ENCODE peak calls at places on chromosome 10, in ten cellular contexts. One of them, this sample, is unnamed.

GRCh38 chr10:97254694-97255093 is 37.7 kb downstream of the ARHGAP19 start:
- DNase-seq in ELF-1: no peak
- DNase-seq in coronary artery: no peak
- DNase-seq in CD8-positive, alpha-beta memory T cell: no peak
- DNase-seq in NCI-H2029: no peak
- DNase-seq in SHP77: no peak
- DNase-seq in progenitor cell of endocrine pancreas: no peak
- DNase-seq in lower leg skin: no peak
- DNase-seq in AG09319: no peak
- DNase-seq in aorta: no peak
- DNase-seq in this sample: no peak

GRCh38 chr10:11238893-11239292 is 221.2 kb downstream of the CELF2 start:
- DNase-seq in ELF-1: no peak
- DNase-seq in coronary artery: no peak
- DNase-seq in CD8-positive, alpha-beta memory T cell: no peak
- DNase-seq in NCI-H2029: no peak
- DNase-seq in SHP77: no peak
- DNase-seq in progenitor cell of endocrine pancreas: no peak
- DNase-seq in lower leg skin: no peak
- DNase-seq in AG09319: no peak
- DNase-seq in aorta: no peak
- DNase-seq in this sample: no peak

GRCh38 chr10:26881600-26882331 is 21.0 kb upstream of the ABI1 start:
- DNase-seq in ELF-1: peak
- DNase-seq in coronary artery: no peak
- DNase-seq in CD8-positive, alpha-beta memory T cell: no peak
- DNase-seq in NCI-H2029: peak
- DNase-seq in SHP77: peak
- DNase-seq in progenitor cell of endocrine pancreas: no peak
- DNase-seq in lower leg skin: no peak
- DNase-seq in AG09319: no peak
- DNase-seq in aorta: no peak
- DNase-seq in this sample: peak

GRCh38 chr10:86342111-86342863 is 24.3 kb downstream of the GRID1 start:
- DNase-seq in ELF-1: no peak
- DNase-seq in coronary artery: no peak
- DNase-seq in CD8-positive, alpha-beta memory T cell: no peak
- DNase-seq in NCI-H2029: no peak
- DNase-seq in SHP77: no peak
- DNase-seq in progenitor cell of endocrine pancreas: no peak
- DNase-seq in lower leg skin: no peak
- DNase-seq in AG09319: no peak
- DNase-seq in aorta: peak
- DNase-seq in this sample: no peak

GRCh38 chr10:87635498-87636312 is 24.0 kb upstream of the PAPSS2 start:
- DNase-seq in ELF-1: peak
- DNase-seq in coronary artery: no peak
- DNase-seq in CD8-positive, alpha-beta memory T cell: no peak
- DNase-seq in NCI-H2029: no peak
- DNase-seq in SHP77: no peak
- DNase-seq in progenitor cell of endocrine pancreas: no peak
- DNase-seq in lower leg skin: no peak
- DNase-seq in AG09319: no peak
- DNase-seq in aorta: no peak
- DNase-seq in this sample: peak

GRCh38 chr10:77554996-77555397 is 82.6 kb downstream of the KCNMA1 start:
- DNase-seq in ELF-1: no peak
- DNase-seq in coronary artery: no peak
- DNase-seq in CD8-positive, alpha-beta memory T cell: no peak
- DNase-seq in NCI-H2029: no peak
- DNase-seq in SHP77: no peak
- DNase-seq in progenitor cell of endocrine pancreas: no peak
- DNase-seq in lower leg skin: peak
- DNase-seq in AG09319: no peak
- DNase-seq in aorta: no peak
- DNase-seq in this sample: peak

GRCh38 chr10:130804778-130805634 is 506.5 kb downstream of the TCERG1L start:
- DNase-seq in ELF-1: no peak
- DNase-seq in coronary artery: peak
- DNase-seq in CD8-positive, alpha-beta memory T cell: no peak
- DNase-seq in NCI-H2029: no peak
- DNase-seq in SHP77: no peak
- DNase-seq in progenitor cell of endocrine pancreas: no peak
- DNase-seq in lower leg skin: peak
- DNase-seq in AG09319: no peak
- DNase-seq in aorta: no peak
- DNase-seq in this sample: no peak

GRCh38 chr10:5595591-5596590 is 70.5 kb downstream of the ASB13 start:
- DNase-seq in ELF-1: peak
- DNase-seq in coronary artery: no peak
- DNase-seq in CD8-positive, alpha-beta memory T cell: no peak
- DNase-seq in NCI-H2029: no peak
- DNase-seq in SHP77: no peak
- DNase-seq in progenitor cell of endocrine pancreas: no peak
- DNase-seq in lower leg skin: no peak
- DNase-seq in AG09319: no peak
- DNase-seq in aorta: peak
- DNase-seq in this sample: no peak

GRCh38 chr10:83533290-83533689 is 606.0 kb upstream of the GHITM start:
- DNase-seq in ELF-1: no peak
- DNase-seq in coronary artery: no peak
- DNase-seq in CD8-positive, alpha-beta memory T cell: no peak
- DNase-seq in NCI-H2029: no peak
- DNase-seq in SHP77: no peak
- DNase-seq in progenitor cell of endocrine pancreas: no peak
- DNase-seq in lower leg skin: no peak
- DNase-seq in AG09319: no peak
- DNase-seq in aorta: no peak
- DNase-seq in this sample: no peak

GRCh38 chr10:129713659-129714265 is 246.7 kb downstream of the MGMT start:
- DNase-seq in ELF-1: no peak
- DNase-seq in coronary artery: peak
- DNase-seq in CD8-positive, alpha-beta memory T cell: no peak
- DNase-seq in NCI-H2029: no peak
- DNase-seq in SHP77: no peak
- DNase-seq in progenitor cell of endocrine pancreas: no peak
- DNase-seq in lower leg skin: peak
- DNase-seq in AG09319: no peak
- DNase-seq in aorta: no peak
- DNase-seq in this sample: no peak

GRCh38 chr10:125085281-125085680 is 75.1 kb downstream of the CTBP2 start:
- DNase-seq in ELF-1: no peak
- DNase-seq in coronary artery: no peak
- DNase-seq in CD8-positive, alpha-beta memory T cell: no peak
- DNase-seq in NCI-H2029: no peak
- DNase-seq in SHP77: no peak
- DNase-seq in progenitor cell of endocrine pancreas: no peak
- DNase-seq in lower leg skin: no peak
- DNase-seq in AG09319: no peak
- DNase-seq in aorta: peak
- DNase-seq in this sample: no peak

GRCh38 chr10:116767235-116767634 is 24.9 kb upstream of the HSPA12A start:
- DNase-seq in ELF-1: peak
- DNase-seq in coronary artery: no peak
- DNase-seq in CD8-positive, alpha-beta memory T cell: no peak
- DNase-seq in NCI-H2029: no peak
- DNase-seq in SHP77: no peak
- DNase-seq in progenitor cell of endocrine pancreas: no peak
- DNase-seq in lower leg skin: no peak
- DNase-seq in AG09319: no peak
- DNase-seq in aorta: no peak
- DNase-seq in this sample: no peak

GRCh38 chr10:34954142-34954541 is 136.0 kb downstream of the CUL2 start:
- DNase-seq in ELF-1: peak
- DNase-seq in coronary artery: no peak
- DNase-seq in CD8-positive, alpha-beta memory T cell: no peak
- DNase-seq in NCI-H2029: peak
- DNase-seq in SHP77: no peak
- DNase-seq in progenitor cell of endocrine pancreas: no peak
- DNase-seq in lower leg skin: peak
- DNase-seq in AG09319: no peak
- DNase-seq in aorta: no peak
- DNase-seq in this sample: no peak

GRCh38 chr10:44386546-44387052 is 1.7 kb upstream of the CXCL12 start:
- DNase-seq in ELF-1: peak
- DNase-seq in coronary artery: peak
- DNase-seq in CD8-positive, alpha-beta memory T cell: peak
- DNase-seq in NCI-H2029: no peak
- DNase-seq in SHP77: no peak
- DNase-seq in progenitor cell of endocrine pancreas: peak
- DNase-seq in lower leg skin: peak
- DNase-seq in AG09319: no peak
- DNase-seq in aorta: peak
- DNase-seq in this sample: no peak

GRCh38 chr10:114017873-114018272 is 25.8 kb upstream of the ADRB1 start:
- DNase-seq in ELF-1: no peak
- DNase-seq in coronary artery: no peak
- DNase-seq in CD8-positive, alpha-beta memory T cell: no peak
- DNase-seq in NCI-H2029: no peak
- DNase-seq in SHP77: no peak
- DNase-seq in progenitor cell of endocrine pancreas: no peak
- DNase-seq in lower leg skin: no peak
- DNase-seq in AG09319: no peak
- DNase-seq in aorta: no peak
- DNase-seq in this sample: peak

GRCh38 chr10:62464308-62464707 is 90.1 kb downstream of the ZNF365 start:
- DNase-seq in ELF-1: no peak
- DNase-seq in coronary artery: no peak
- DNase-seq in CD8-positive, alpha-beta memory T cell: no peak
- DNase-seq in NCI-H2029: no peak
- DNase-seq in SHP77: no peak
- DNase-seq in progenitor cell of endocrine pancreas: no peak
- DNase-seq in lower leg skin: no peak
- DNase-seq in AG09319: no peak
- DNase-seq in aorta: no peak
- DNase-seq in this sample: no peak

GRCh38 chr10:48651293-48651692 is 33.4 kb upstream of the WDFY4 start:
- DNase-seq in ELF-1: no peak
- DNase-seq in coronary artery: no peak
- DNase-seq in CD8-positive, alpha-beta memory T cell: no peak
- DNase-seq in NCI-H2029: no peak
- DNase-seq in SHP77: no peak
- DNase-seq in progenitor cell of endocrine pancreas: no peak
- DNase-seq in lower leg skin: no peak
- DNase-seq in AG09319: no peak
- DNase-seq in aorta: no peak
- DNase-seq in this sample: no peak

GRCh38 chr10:63866075-63866746 is 345.0 kb downstream of the REEP3 start:
- DNase-seq in ELF-1: peak
- DNase-seq in coronary artery: no peak
- DNase-seq in CD8-positive, alpha-beta memory T cell: peak
- DNase-seq in NCI-H2029: peak
- DNase-seq in SHP77: peak
- DNase-seq in progenitor cell of endocrine pancreas: peak
- DNase-seq in lower leg skin: no peak
- DNase-seq in AG09319: no peak
- DNase-seq in aorta: peak
- DNase-seq in this sample: peak

GRCh38 chr10:50469288-50469687 is 154.5 kb downstream of the SGMS1 start:
- DNase-seq in ELF-1: no peak
- DNase-seq in coronary artery: no peak
- DNase-seq in CD8-positive, alpha-beta memory T cell: no peak
- DNase-seq in NCI-H2029: no peak
- DNase-seq in SHP77: no peak
- DNase-seq in progenitor cell of endocrine pancreas: no peak
- DNase-seq in lower leg skin: no peak
- DNase-seq in AG09319: no peak
- DNase-seq in aorta: no peak
- DNase-seq in this sample: no peak

GRCh38 chr10:72834183-72834825 is 59.2 kb upstream of the OIT3 start:
- DNase-seq in ELF-1: peak
- DNase-seq in coronary artery: no peak
- DNase-seq in CD8-positive, alpha-beta memory T cell: peak
- DNase-seq in NCI-H2029: peak
- DNase-seq in SHP77: no peak
- DNase-seq in progenitor cell of endocrine pancreas: peak
- DNase-seq in lower leg skin: no peak
- DNase-seq in AG09319: peak
- DNase-seq in aorta: no peak
- DNase-seq in this sample: peak

GRCh38 chr10:9302142-9302746 is 1247.8 kb downstream of the GATA3 start:
- DNase-seq in ELF-1: no peak
- DNase-seq in coronary artery: no peak
- DNase-seq in CD8-positive, alpha-beta memory T cell: no peak
- DNase-seq in NCI-H2029: no peak
- DNase-seq in SHP77: peak
- DNase-seq in progenitor cell of endocrine pancreas: no peak
- DNase-seq in lower leg skin: no peak
- DNase-seq in AG09319: peak
- DNase-seq in aorta: no peak
- DNase-seq in this sample: peak

GRCh38 chr10:68251146-68251545 is 19.2 kb upstream of the ATOH7 start:
- DNase-seq in ELF-1: peak
- DNase-seq in coronary artery: no peak
- DNase-seq in CD8-positive, alpha-beta memory T cell: no peak
- DNase-seq in NCI-H2029: no peak
- DNase-seq in SHP77: no peak
- DNase-seq in progenitor cell of endocrine pancreas: no peak
- DNase-seq in lower leg skin: no peak
- DNase-seq in AG09319: no peak
- DNase-seq in aorta: no peak
- DNase-seq in this sample: no peak

GRCh38 chr10:126417220-126417825 is 29.0 kb upstream of the ADAM12 start:
- DNase-seq in ELF-1: no peak
- DNase-seq in coronary artery: no peak
- DNase-seq in CD8-positive, alpha-beta memory T cell: no peak
- DNase-seq in NCI-H2029: no peak
- DNase-seq in SHP77: no peak
- DNase-seq in progenitor cell of endocrine pancreas: no peak
- DNase-seq in lower leg skin: no peak
- DNase-seq in AG09319: no peak
- DNase-seq in aorta: no peak
- DNase-seq in this sample: no peak

GRCh38 chr10:84095821-84096497 is 43.4 kb upstream of the GHITM start:
- DNase-seq in ELF-1: no peak
- DNase-seq in coronary artery: no peak
- DNase-seq in CD8-positive, alpha-beta memory T cell: no peak
- DNase-seq in NCI-H2029: no peak
- DNase-seq in SHP77: no peak
- DNase-seq in progenitor cell of endocrine pancreas: no peak
- DNase-seq in lower leg skin: no peak
- DNase-seq in AG09319: no peak
- DNase-seq in aorta: no peak
- DNase-seq in this sample: no peak

GRCh38 chr10:113322843-113323242 is 230.0 kb upstream of the HABP2 start:
- DNase-seq in ELF-1: no peak
- DNase-seq in coronary artery: no peak
- DNase-seq in CD8-positive, alpha-beta memory T cell: no peak
- DNase-seq in NCI-H2029: no peak
- DNase-seq in SHP77: no peak
- DNase-seq in progenitor cell of endocrine pancreas: no peak
- DNase-seq in lower leg skin: no peak
- DNase-seq in AG09319: no peak
- DNase-seq in aorta: no peak
- DNase-seq in this sample: peak

GRCh38 chr10:43061764-43062163 is 15.1 kb upstream of the RET start:
- DNase-seq in ELF-1: no peak
- DNase-seq in coronary artery: no peak
- DNase-seq in CD8-positive, alpha-beta memory T cell: no peak
- DNase-seq in NCI-H2029: no peak
- DNase-seq in SHP77: no peak
- DNase-seq in progenitor cell of endocrine pancreas: no peak
- DNase-seq in lower leg skin: no peak
- DNase-seq in AG09319: no peak
- DNase-seq in aorta: no peak
- DNase-seq in this sample: no peak

GRCh38 chr10:72173267-72173634 is 42.6 kb upstream of the ANAPC16 start:
- DNase-seq in ELF-1: no peak
- DNase-seq in coronary artery: no peak
- DNase-seq in CD8-positive, alpha-beta memory T cell: no peak
- DNase-seq in NCI-H2029: no peak
- DNase-seq in SHP77: no peak
- DNase-seq in progenitor cell of endocrine pancreas: no peak
- DNase-seq in lower leg skin: no peak
- DNase-seq in AG09319: no peak
- DNase-seq in aorta: no peak
- DNase-seq in this sample: no peak

GRCh38 chr10:49163741-49164140 is 24.4 kb downstream of the TMEM273 start:
- DNase-seq in ELF-1: no peak
- DNase-seq in coronary artery: no peak
- DNase-seq in CD8-positive, alpha-beta memory T cell: no peak
- DNase-seq in NCI-H2029: no peak
- DNase-seq in SHP77: no peak
- DNase-seq in progenitor cell of endocrine pancreas: no peak
- DNase-seq in lower leg skin: no peak
- DNase-seq in AG09319: no peak
- DNase-seq in aorta: no peak
- DNase-seq in this sample: no peak

This sample was measured in Kasumi-1.